ENCODE peak calls at places on chromosome 22, in nine cellular contexts. K, P, X, R, V, S, B, D and G are unnamed samples.

GRCh38 chr22:50714631-50715179 is 23.3 kb upstream of the ACR start:
- DNase-seq in K (no peak), P (no peak), X (no peak), R (no peak), V (no peak), S (peak; percentile 59), B (no peak), D (no peak), G (no peak)

GRCh38 chr22:23613193-23613973 is 18.7 kb downstream of the DRICH1 start:
- DNase-seq in K (no peak), P (no peak), X (no peak), R (no peak), V (no peak), S (no peak), B (no peak), D (no peak), G (no peak)

GRCh38 chr22:49593509-49593908 is 234.2 kb downstream of the BRD1 start:
- DNase-seq in K (no peak), P (no peak), X (no peak), R (no peak), V (no peak), S (no peak), B (no peak), D (no peak), G (no peak)

GRCh38 chr22:44628856-44629255 is 73.1 kb upstream of the PRR5 start:
- DNase-seq in K (no peak), P (no peak), X (no peak), R (no peak), V (no peak), S (no peak), B (no peak), D (no peak), G (no peak)

GRCh38 chr22:30905696-30906341 is 62.8 kb downstream of the MORC2 start:
- DNase-seq in K (no peak), P (no peak), X (no peak), R (no peak), V (no peak), S (no peak), B (no peak), D (no peak), G (peak; percentile 36)

GRCh38 chr22:46105494-46106278 is 44.6 kb upstream of the PPARA start:
- DNase-seq in K (no peak), P (no peak), X (no peak), R (no peak), V (peak; percentile 51), S (no peak), B (no peak), D (peak; percentile 4), G (no peak)

GRCh38 chr22:46462726-46463371 is 74.6 kb downstream of the CELSR1 start:
- DNase-seq in K (no peak), P (no peak), X (no peak), R (no peak), V (peak; percentile 87), S (no peak), B (no peak), D (peak; percentile 68), G (no peak)

GRCh38 chr22:27065259-27065658 is 407.9 kb downstream of the MIAT start:
- DNase-seq in K (no peak), P (no peak), X (no peak), R (peak; percentile 30), V (no peak), S (no peak), B (no peak), D (peak; percentile 15), G (no peak)

GRCh38 chr22:43921361-43921760 is 2.2 kb upstream of the PNPLA3 start:
- DNase-seq in K (no peak), P (no peak), X (no peak), R (no peak), V (peak; percentile 92), S (no peak), B (no peak), D (no peak), G (no peak)

GRCh38 chr22:46300491-46300890 is 3.8 kb downstream of the GTSE1 start:
- DNase-seq in K (no peak), P (no peak), X (no peak), R (no peak), V (no peak), S (no peak), B (no peak), D (no peak), G (no peak)

GRCh38 chr22:19933328-19934241 is 8.0 kb upstream of the COMT start:
- DNase-seq in K (no peak), P (no peak), X (no peak), R (no peak), V (no peak), S (no peak), B (no peak), D (no peak), G (no peak)

GRCh38 chr22:45199723-45200122 is 36.0 kb downstream of the NUP50 start:
- DNase-seq in K (no peak), P (no peak), X (no peak), R (no peak), V (no peak), S (no peak), B (no peak), D (no peak), G (no peak)

GRCh38 chr22:25146311-25146710 is 53.3 kb upstream of the CRYBB3 start:
- DNase-seq in K (no peak), P (no peak), X (no peak), R (no peak), V (no peak), S (no peak), B (no peak), D (peak; percentile 24), G (no peak)

GRCh38 chr22:45398214-45398613 is 15.2 kb downstream of the SMC1B start:
- DNase-seq in K (no peak), P (no peak), X (no peak), R (no peak), V (no peak), S (no peak), B (no peak), D (no peak), G (no peak)

GRCh38 chr22:32905400-32905799 is 103.9 kb downstream of the TIMP3 start:
- DNase-seq in K (no peak), P (no peak), X (no peak), R (no peak), V (no peak), S (no peak), B (no peak), D (no peak), G (peak; percentile 44)